ENCODE peak calls at places on chromosomes 13 and 19, in four cellular contexts. One of them, this sample, is unnamed.

GRCh38 chr13:50400035-50400726 is 384.9 kb downstream of the KCNRG start:
- DNase-seq in H1: no peak
- DNase-seq in K562: no peak
- DNase-seq in HepG2: no peak
- DNase-seq in this sample: no peak

GRCh38 chr13:97194473-97194872 is 27.7 kb upstream of the MBNL2 start:
- DNase-seq in H1: no peak
- DNase-seq in K562: no peak
- DNase-seq in HepG2: no peak
- DNase-seq in this sample: no peak

GRCh38 chr13:38024431-38024830 is 154.9 kb upstream of the TRPC4 start:
- DNase-seq in H1: no peak
- DNase-seq in K562: no peak
- DNase-seq in HepG2: no peak
- DNase-seq in this sample: no peak

GRCh38 chr19:48325265-48325910 is at the start of gene EMP3:
- DNase-seq in H1: peak
- DNase-seq in K562: peak
- DNase-seq in HepG2: no peak
- DNase-seq in this sample: peak

GRCh38 chr13:110376120-110376519 is 69.0 kb downstream of the COL4A2 start:
- DNase-seq in H1: no peak
- DNase-seq in K562: no peak
- DNase-seq in HepG2: no peak
- DNase-seq in this sample: no peak

GRCh38 chr13:75217949-75218348 is 264.0 kb downstream of the TBC1D4 start:
- DNase-seq in H1: no peak
- DNase-seq in K562: no peak
- DNase-seq in HepG2: no peak
- DNase-seq in this sample: no peak

GRCh38 chr13:39835253-39835652 is 179.8 kb downstream of the COG6 start:
- DNase-seq in H1: no peak
- DNase-seq in K562: no peak
- DNase-seq in HepG2: no peak
- DNase-seq in this sample: no peak

GRCh38 chr19:51970718-51971117 is 15.9 kb downstream of the ZNF350 start:
- DNase-seq in H1: no peak
- DNase-seq in K562: no peak
- DNase-seq in HepG2: no peak
- DNase-seq in this sample: no peak

GRCh38 chr19:15463865-15464371 is 426 bp downstream of the RASAL3 start:
- DNase-seq in H1: no peak
- DNase-seq in K562: no peak
- DNase-seq in HepG2: no peak
- DNase-seq in this sample: no peak

GRCh38 chr13:83340170-83340569 is 542.1 kb downstream of the SLITRK1 start:
- DNase-seq in H1: no peak
- DNase-seq in K562: no peak
- DNase-seq in HepG2: no peak
- DNase-seq in this sample: no peak

GRCh38 chr13:60562081-60562764 is 165.2 kb downstream of the TDRD3 start:
- DNase-seq in H1: no peak
- DNase-seq in K562: no peak
- DNase-seq in HepG2: no peak
- DNase-seq in this sample: no peak

GRCh38 chr19:42919757-42920079 is 2.0 kb upstream of the PSG6 start:
- DNase-seq in H1: no peak
- DNase-seq in K562: peak
- DNase-seq in HepG2: no peak
- DNase-seq in this sample: peak

GRCh38 chr13:109784590-109785140 is 1.7 kb downstream of the IRS2 start:
- DNase-seq in H1: peak
- DNase-seq in K562: no peak
- DNase-seq in HepG2: no peak
- DNase-seq in this sample: no peak

GRCh38 chr19:4374451-4375163 is 25.7 kb downstream of the SH3GL1 start:
- DNase-seq in H1: no peak
- DNase-seq in K562: peak
- DNase-seq in HepG2: peak
- DNase-seq in this sample: peak

GRCh38 chr19:46373573-46374359 is 26.9 kb downstream of the PPP5C start:
- DNase-seq in H1: peak
- DNase-seq in K562: no peak
- DNase-seq in HepG2: no peak
- DNase-seq in this sample: peak

GRCh38 chr13:20342326-20342725 is 110.2 kb upstream of the GJB6 start:
- DNase-seq in H1: no peak
- DNase-seq in K562: no peak
- DNase-seq in HepG2: no peak
- DNase-seq in this sample: no peak

GRCh38 chr13:90454002-90454636 is 893.4 kb upstream of the MIR17HG start:
- DNase-seq in H1: no peak
- DNase-seq in K562: no peak
- DNase-seq in HepG2: no peak
- DNase-seq in this sample: no peak

GRCh38 chr19:46271488-46272197 is 25.2 kb upstream of the HIF3A start:
- DNase-seq in H1: no peak
- DNase-seq in K562: no peak
- DNase-seq in HepG2: no peak
- DNase-seq in this sample: peak

GRCh38 chr13:45121421-45121820 is 1.1 kb downstream of the GTF2F2 start:
- DNase-seq in H1: no peak
- DNase-seq in K562: no peak
- DNase-seq in HepG2: peak
- DNase-seq in this sample: peak

GRCh38 chr13:37109080-37109678 is 3.7 kb upstream of the CSNK1A1L start:
- DNase-seq in H1: no peak
- DNase-seq in K562: no peak
- DNase-seq in HepG2: peak
- DNase-seq in this sample: peak

GRCh38 chr19:6115992-6116391 is 5.7 kb upstream of the RFX2 start:
- DNase-seq in H1: no peak
- DNase-seq in K562: no peak
- DNase-seq in HepG2: no peak
- DNase-seq in this sample: no peak

GRCh38 chr13:74839656-74840055 is 642.3 kb downstream of the TBC1D4 start:
- DNase-seq in H1: no peak
- DNase-seq in K562: no peak
- DNase-seq in HepG2: no peak
- DNase-seq in this sample: no peak

GRCh38 chr13:49093376-49093775 is 117.7 kb downstream of the FNDC3A start:
- DNase-seq in H1: no peak
- DNase-seq in K562: no peak
- DNase-seq in HepG2: peak
- DNase-seq in this sample: peak

GRCh38 chr19:58261600-58261967 is 17.2 kb upstream of the ZNF8 start:
- DNase-seq in H1: no peak
- DNase-seq in K562: no peak
- DNase-seq in HepG2: no peak
- DNase-seq in this sample: no peak

GRCh38 chr19:5498817-5499535 is 43.8 kb downstream of the ZNRF4 start:
- DNase-seq in H1: peak
- DNase-seq in K562: no peak
- DNase-seq in HepG2: no peak
- DNase-seq in this sample: no peak

GRCh38 chr13:46855166-46855565 is 41.7 kb downstream of the HTR2A start:
- DNase-seq in H1: no peak
- DNase-seq in K562: no peak
- DNase-seq in HepG2: no peak
- DNase-seq in this sample: no peak

DNA sequence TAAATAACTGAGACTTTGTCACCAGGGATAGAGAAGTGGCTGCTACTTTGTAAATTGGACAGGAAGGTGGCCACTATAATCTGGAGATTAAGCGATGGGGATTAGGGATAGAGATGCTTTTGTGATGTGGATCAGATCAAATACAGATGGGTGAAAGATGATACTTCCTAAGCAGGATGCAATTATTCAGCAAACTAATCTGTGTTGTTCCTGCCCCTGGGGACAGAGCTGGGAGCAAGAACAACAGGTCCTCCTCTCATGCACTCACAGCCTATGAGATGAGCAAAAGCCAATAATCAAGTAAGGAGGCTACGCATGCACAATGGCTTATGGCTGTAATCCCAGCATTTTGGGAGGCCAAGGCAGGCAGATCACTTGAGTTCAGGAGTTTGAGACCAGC is 4.6 kb downstream of the RGL3 start:
- DNase-seq in H1: no peak
- DNase-seq in K562: no peak
- DNase-seq in HepG2: no peak
- DNase-seq in this sample: no peak
- TF ChIP-seq PHF8 in H1: no peak
- TF ChIP-seq PHF8 in K562: no peak
- TF ChIP-seq PHF8 in HepG2: no peak
- TF ChIP-seq PHF8 in this sample: no peak

DNA sequence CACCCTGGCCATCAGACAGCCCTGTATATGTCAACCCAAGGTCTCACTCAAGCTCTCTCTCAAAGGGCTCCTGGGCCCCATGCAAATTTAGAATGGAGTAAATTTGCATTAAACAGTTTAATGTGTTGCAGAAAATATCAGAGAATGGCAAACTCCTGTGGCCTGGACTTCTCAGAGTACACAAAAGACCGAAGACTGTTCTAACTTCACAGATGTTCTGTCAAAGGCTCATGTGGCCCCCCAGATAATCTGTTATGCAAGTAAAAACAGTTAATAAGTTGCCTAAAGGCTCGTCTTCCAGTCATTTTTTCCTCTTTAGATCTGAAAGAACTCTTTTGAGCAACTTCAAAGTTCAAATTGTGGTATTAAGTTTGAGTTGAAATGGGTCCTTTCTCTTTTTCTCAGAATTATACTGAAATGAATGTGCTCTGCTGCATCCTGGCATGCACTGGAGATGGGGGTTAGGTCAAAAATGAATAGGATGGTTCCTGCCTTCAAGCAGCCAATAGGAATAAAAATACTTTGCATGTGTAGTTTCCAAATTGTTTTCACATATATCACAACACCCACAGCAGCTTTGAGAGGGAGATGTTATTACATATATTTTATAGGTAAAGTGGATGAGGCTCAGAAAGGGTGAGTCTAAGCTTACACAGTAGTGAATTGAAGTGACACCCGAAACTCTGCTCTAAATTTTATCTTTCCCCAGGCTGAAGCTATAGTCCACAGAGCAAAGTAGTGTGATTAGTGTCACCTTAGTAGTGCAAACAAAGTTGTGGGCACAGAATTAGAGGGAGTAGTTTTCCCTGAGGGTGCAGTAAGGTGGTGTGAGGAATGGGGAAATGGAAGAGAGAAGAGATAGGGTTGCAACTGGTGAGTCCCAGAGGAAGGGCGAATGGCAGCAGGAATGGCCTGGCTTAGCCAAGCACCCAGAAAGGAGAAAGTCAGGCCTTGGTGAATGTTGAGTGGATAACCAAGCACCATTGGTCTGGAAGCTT is 205.0 kb upstream of the RFC3 start:
- DNase-seq in H1: no peak
- DNase-seq in K562: no peak
- DNase-seq in HepG2: peak
- DNase-seq in this sample: no peak
- H3K27ac ChIP-seq in H1: no peak
- H3K27ac ChIP-seq in K562: no peak
- H3K27ac ChIP-seq in HepG2: peak
- H3K27ac ChIP-seq in this sample: no peak

GRCh38 chr19:39759457-39760184 is 19.0 kb upstream of the LEUTX start:
- DNase-seq in H1: no peak
- DNase-seq in K562: no peak
- DNase-seq in HepG2: no peak
- DNase-seq in this sample: no peak

GRCh38 chr19:39768334-39768733 is 10.3 kb upstream of the LEUTX start:
- DNase-seq in H1: no peak
- DNase-seq in K562: no peak
- DNase-seq in HepG2: no peak
- DNase-seq in this sample: no peak

GRCh38 chr19:39768811-39769210 is 9.8 kb upstream of the LEUTX start:
- DNase-seq in H1: no peak
- DNase-seq in K562: no peak
- DNase-seq in HepG2: no peak
- DNase-seq in this sample: no peak

DNA sequence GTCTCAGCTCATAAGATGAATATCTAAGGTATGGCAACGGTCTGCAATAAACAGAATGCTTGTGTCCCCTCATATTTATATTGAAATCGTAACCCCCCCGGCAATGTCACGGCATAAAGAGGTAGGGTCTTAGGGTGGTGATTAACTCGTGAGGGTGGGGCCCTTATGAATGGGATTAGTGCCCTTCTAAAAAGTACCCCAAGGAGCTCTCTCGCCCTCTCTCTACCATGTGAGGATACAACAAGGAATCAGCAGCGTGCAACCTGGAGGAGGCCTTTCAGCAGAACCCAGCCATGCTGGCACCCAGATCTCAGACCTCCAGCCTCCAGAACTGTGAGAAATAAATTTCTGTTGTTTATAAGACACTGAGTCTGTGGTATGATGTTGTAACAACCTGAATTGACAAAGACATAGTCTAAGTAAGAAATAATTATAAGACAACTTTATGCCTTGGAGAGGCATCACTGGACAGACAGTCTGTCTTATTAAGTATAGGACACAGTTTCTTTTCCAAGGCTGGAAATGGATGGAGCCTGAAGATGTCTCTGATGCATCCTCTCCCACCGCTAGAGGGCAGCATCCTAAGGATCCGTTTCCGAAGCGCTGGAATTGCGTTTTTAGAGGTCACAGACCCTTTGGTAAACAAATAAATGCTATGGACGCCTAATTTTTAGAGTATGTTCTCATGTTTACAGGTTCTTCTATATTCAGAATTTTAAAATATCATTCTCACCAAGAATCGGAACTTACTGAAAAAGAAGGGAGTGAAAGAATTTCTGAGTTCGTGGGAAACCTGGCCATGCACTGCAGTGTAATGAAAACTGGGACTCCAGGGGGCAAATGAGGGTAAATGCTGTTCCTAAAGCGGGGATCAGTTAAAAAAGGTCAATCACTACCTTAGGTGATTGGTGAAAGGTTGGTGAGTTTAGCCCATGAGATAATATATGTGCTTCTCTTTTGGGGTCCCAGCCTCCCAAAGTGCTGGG is 13.3 kb upstream of the LEUTX start:
- DNase-seq in H1: peak
- DNase-seq in K562: peak
- DNase-seq in HepG2: peak
- DNase-seq in this sample: peak
- TF ChIP-seq PHF8 in H1: no peak
- TF ChIP-seq PHF8 in K562: no peak
- TF ChIP-seq PHF8 in HepG2: no peak
- TF ChIP-seq PHF8 in this sample: no peak

DNA sequence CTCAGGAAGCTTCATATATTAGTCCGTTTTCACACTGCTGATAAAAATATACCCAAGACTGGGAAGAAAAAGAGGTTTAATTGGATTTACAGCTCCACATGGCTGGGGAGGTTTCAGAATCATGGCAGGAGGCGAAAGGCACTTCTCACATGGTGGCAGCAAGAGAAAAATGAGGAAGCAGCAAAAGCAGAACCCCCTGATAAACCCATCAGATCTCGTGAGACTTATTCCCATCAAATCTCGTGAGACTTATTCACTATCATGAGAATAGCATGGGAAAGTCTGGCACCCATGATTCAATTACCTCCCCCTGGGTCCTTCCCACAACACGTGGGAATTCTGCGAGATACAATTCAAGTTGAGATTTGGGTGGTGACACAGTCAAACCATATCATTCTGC is 23.1 kb downstream of the FLT3 start:
- DNase-seq in H1: no peak
- DNase-seq in K562: no peak
- DNase-seq in HepG2: no peak
- DNase-seq in this sample: no peak
- H3K27ac ChIP-seq in H1: no peak
- H3K27ac ChIP-seq in K562: no peak
- H3K27ac ChIP-seq in HepG2: no peak
- H3K27ac ChIP-seq in this sample: no peak